ENCODE peak calls at places on chromosomes 11 and 22, in five cellular contexts. One of them, this sample, is unnamed.

GRCh38 chr11:59144579-59145345 is 2.1 kb downstream of the FAM111A start:
- DNase-seq in heart right ventricle: peak
- DNase-seq in RWPE2: peak
- DNase-seq in spleen: peak
- DNase-seq in astrocyte of the cerebellum: peak
- DNase-seq in this sample: no peak

GRCh38 chr11:2217211-2218081 is 45.8 kb upstream of the TH start:
- DNase-seq in RWPE2: no peak
- DNase-seq in heart right ventricle: no peak
- DNase-seq in astrocyte of the cerebellum: no peak
- DNase-seq in spleen: peak
- DNase-seq in this sample: no peak

GRCh38 chr22:35784633-35785032 is 67.0 kb downstream of the APOL5 start:
- DNase-seq in heart right ventricle: no peak
- DNase-seq in astrocyte of the cerebellum: no peak
- DNase-seq in spleen: no peak
- DNase-seq in RWPE2: no peak
- DNase-seq in this sample: no peak

GRCh38 chr11:116927163-116927772 is 89.8 kb upstream of the APOA1 start:
- DNase-seq in heart right ventricle: no peak
- DNase-seq in RWPE2: no peak
- DNase-seq in astrocyte of the cerebellum: no peak
- DNase-seq in spleen: no peak
- DNase-seq in this sample: no peak

GRCh38 chr11:68358416-68358815 is 46.0 kb downstream of the LRP5 start:
- DNase-seq in spleen: no peak
- DNase-seq in RWPE2: no peak
- DNase-seq in astrocyte of the cerebellum: no peak
- DNase-seq in heart right ventricle: no peak
- DNase-seq in this sample: no peak

GRCh38 chr11:126638663-126639062 is 283.2 kb downstream of the ST3GAL4 start:
- DNase-seq in RWPE2: no peak
- DNase-seq in spleen: no peak
- DNase-seq in astrocyte of the cerebellum: no peak
- DNase-seq in heart right ventricle: no peak
- DNase-seq in this sample: no peak

GRCh38 chr11:35791088-35791958 is 128.7 kb downstream of the TRIM44 start:
- DNase-seq in heart right ventricle: no peak
- DNase-seq in astrocyte of the cerebellum: no peak
- DNase-seq in RWPE2: no peak
- DNase-seq in spleen: no peak
- DNase-seq in this sample: no peak

GRCh38 chr11:28526406-28526751 is 418.2 kb downstream of the METTL15 start:
- DNase-seq in heart right ventricle: no peak
- DNase-seq in astrocyte of the cerebellum: no peak
- DNase-seq in RWPE2: no peak
- DNase-seq in spleen: no peak
- DNase-seq in this sample: no peak

GRCh38 chr22:50569896-50570535 is 7.3 kb upstream of the SYCE3 start:
- DNase-seq in spleen: no peak
- DNase-seq in RWPE2: no peak
- DNase-seq in astrocyte of the cerebellum: no peak
- DNase-seq in heart right ventricle: no peak
- DNase-seq in this sample: no peak

GRCh38 chr11:6249822-6250555 is 9.6 kb upstream of the CCKBR start:
- DNase-seq in RWPE2: no peak
- DNase-seq in spleen: no peak
- DNase-seq in heart right ventricle: peak
- DNase-seq in astrocyte of the cerebellum: peak
- DNase-seq in this sample: no peak

GRCh38 chr11:121024989-121025388 is 1.1 kb downstream of the TBCEL start:
- DNase-seq in spleen: no peak
- DNase-seq in RWPE2: no peak
- DNase-seq in astrocyte of the cerebellum: no peak
- DNase-seq in heart right ventricle: peak
- DNase-seq in this sample: no peak

GRCh38 chr11:13105237-13105844 is 96.2 kb downstream of the RASSF10 start:
- DNase-seq in RWPE2: no peak
- DNase-seq in astrocyte of the cerebellum: no peak
- DNase-seq in heart right ventricle: peak
- DNase-seq in spleen: no peak
- DNase-seq in this sample: no peak

GRCh38 chr11:43576834-43577521 is 103.6 kb upstream of the HSD17B12 start:
- DNase-seq in RWPE2: no peak
- DNase-seq in spleen: no peak
- DNase-seq in heart right ventricle: peak
- DNase-seq in astrocyte of the cerebellum: peak
- DNase-seq in this sample: no peak

GRCh38 chr11:42802211-42802918 is 509.4 kb upstream of the API5 start:
- DNase-seq in spleen: no peak
- DNase-seq in RWPE2: no peak
- DNase-seq in heart right ventricle: no peak
- DNase-seq in astrocyte of the cerebellum: no peak
- DNase-seq in this sample: no peak

GRCh38 chr22:23555118-23555517 is 25.0 kb downstream of the IGLL1 start:
- DNase-seq in heart right ventricle: no peak
- DNase-seq in astrocyte of the cerebellum: no peak
- DNase-seq in spleen: peak
- DNase-seq in RWPE2: no peak
- DNase-seq in this sample: no peak

GRCh38 chr11:27705873-27706820 is 5.9 kb upstream of the BDNF start:
- DNase-seq in heart right ventricle: no peak
- DNase-seq in astrocyte of the cerebellum: no peak
- DNase-seq in RWPE2: no peak
- DNase-seq in spleen: no peak
- DNase-seq in this sample: no peak

GRCh38 chr11:76891793-76892192 is 31.1 kb downstream of the ACER3 start:
- DNase-seq in RWPE2: no peak
- DNase-seq in heart right ventricle: no peak
- DNase-seq in spleen: no peak
- DNase-seq in astrocyte of the cerebellum: no peak
- DNase-seq in this sample: no peak

GRCh38 chr11:85685131-85685819 is 720 bp downstream of the CCDC89 start:
- DNase-seq in heart right ventricle: peak
- DNase-seq in spleen: peak
- DNase-seq in RWPE2: no peak
- DNase-seq in astrocyte of the cerebellum: no peak
- DNase-seq in this sample: no peak

GRCh38 chr22:45207981-45208664 is 32.6 kb downstream of the KIAA0930 start:
- DNase-seq in heart right ventricle: no peak
- DNase-seq in RWPE2: no peak
- DNase-seq in astrocyte of the cerebellum: peak
- DNase-seq in spleen: peak
- DNase-seq in this sample: peak

GRCh38 chr11:78607691-78608090 is 33.0 kb upstream of the NARS2 start:
- DNase-seq in spleen: no peak
- DNase-seq in RWPE2: no peak
- DNase-seq in heart right ventricle: no peak
- DNase-seq in astrocyte of the cerebellum: no peak
- DNase-seq in this sample: no peak

GRCh38 chr11:115423728-115424459 is 80.3 kb downstream of the CADM1 start:
- DNase-seq in spleen: no peak
- DNase-seq in astrocyte of the cerebellum: no peak
- DNase-seq in RWPE2: no peak
- DNase-seq in heart right ventricle: no peak
- DNase-seq in this sample: no peak

GRCh38 chr22:43297246-43298061 is 45.7 kb downstream of the SCUBE1 start:
- DNase-seq in spleen: no peak
- DNase-seq in astrocyte of the cerebellum: no peak
- DNase-seq in heart right ventricle: no peak
- DNase-seq in RWPE2: no peak
- DNase-seq in this sample: no peak

GRCh38 chr22:38177926-38178604 is 3.6 kb downstream of the PLA2G6 start:
- DNase-seq in astrocyte of the cerebellum: no peak
- DNase-seq in heart right ventricle: no peak
- DNase-seq in spleen: no peak
- DNase-seq in RWPE2: no peak
- DNase-seq in this sample: no peak

GRCh38 chr11:35792148-35792845 is 129.7 kb downstream of the TRIM44 start:
- DNase-seq in astrocyte of the cerebellum: no peak
- DNase-seq in spleen: no peak
- DNase-seq in heart right ventricle: no peak
- DNase-seq in RWPE2: no peak
- DNase-seq in this sample: no peak

GRCh38 chr11:22079133-22079847 is 113.6 kb upstream of the ANO5 start:
- DNase-seq in astrocyte of the cerebellum: no peak
- DNase-seq in RWPE2: no peak
- DNase-seq in spleen: no peak
- DNase-seq in heart right ventricle: no peak
- DNase-seq in this sample: no peak

GRCh38 chr22:22099833-22100812 is 117.5 kb upstream of the TOP3B start:
- DNase-seq in heart right ventricle: no peak
- DNase-seq in RWPE2: no peak
- DNase-seq in spleen: no peak
- DNase-seq in astrocyte of the cerebellum: no peak
- DNase-seq in this sample: no peak
- TF ChIP-seq CTCF in heart right ventricle: no peak
- TF ChIP-seq CTCF in RWPE2: peak
- TF ChIP-seq CTCF in spleen: no peak
- TF ChIP-seq CTCF in astrocyte of the cerebellum: peak
- TF ChIP-seq CTCF in this sample: peak

DNA sequence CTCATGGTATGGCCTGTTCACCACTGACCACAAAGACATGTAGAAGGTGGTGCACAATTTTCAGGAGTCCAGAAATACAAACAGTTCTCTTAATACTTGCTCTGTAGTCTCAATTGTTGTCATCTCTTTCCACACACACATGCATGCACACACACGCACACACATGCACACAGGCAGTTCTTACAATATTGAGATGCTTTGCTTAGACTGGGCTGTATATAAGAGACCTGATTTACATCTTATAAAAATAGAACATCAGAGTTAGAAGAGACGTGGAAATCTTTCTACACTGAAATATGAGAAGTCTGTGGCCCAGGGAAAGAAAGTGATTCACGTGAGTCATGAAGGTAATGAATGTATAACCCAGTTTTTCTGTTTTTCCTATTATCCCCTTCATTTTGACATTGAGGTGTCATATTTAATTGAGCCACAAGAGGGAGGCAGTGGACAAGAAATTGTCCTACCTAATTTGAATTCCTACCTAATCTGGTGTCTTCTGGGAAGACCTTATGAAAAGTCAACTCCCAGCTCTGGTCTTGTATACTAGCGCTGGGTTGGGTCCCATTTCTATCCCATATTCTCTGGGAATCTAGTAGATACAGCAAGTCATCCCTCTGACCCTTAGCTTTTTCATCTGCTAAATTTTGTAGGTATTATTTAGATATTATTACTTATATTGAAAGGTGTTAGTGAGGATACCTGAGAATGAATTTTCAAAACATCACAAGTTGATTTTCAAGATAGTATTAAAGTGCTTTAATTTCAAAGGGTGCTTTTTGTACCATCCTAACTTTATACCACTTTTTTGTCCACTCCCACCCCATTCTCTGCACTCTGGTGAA is 14.9 kb upstream of the MS4A4A start:
- DNase-seq in RWPE2: no peak
- DNase-seq in heart right ventricle: peak
- DNase-seq in astrocyte of the cerebellum: peak
- DNase-seq in spleen: no peak
- DNase-seq in this sample: no peak
- TF ChIP-seq CTCF in RWPE2: peak
- TF ChIP-seq CTCF in heart right ventricle: peak
- TF ChIP-seq CTCF in astrocyte of the cerebellum: peak
- TF ChIP-seq CTCF in spleen: peak
- TF ChIP-seq CTCF in this sample: peak

DNA sequence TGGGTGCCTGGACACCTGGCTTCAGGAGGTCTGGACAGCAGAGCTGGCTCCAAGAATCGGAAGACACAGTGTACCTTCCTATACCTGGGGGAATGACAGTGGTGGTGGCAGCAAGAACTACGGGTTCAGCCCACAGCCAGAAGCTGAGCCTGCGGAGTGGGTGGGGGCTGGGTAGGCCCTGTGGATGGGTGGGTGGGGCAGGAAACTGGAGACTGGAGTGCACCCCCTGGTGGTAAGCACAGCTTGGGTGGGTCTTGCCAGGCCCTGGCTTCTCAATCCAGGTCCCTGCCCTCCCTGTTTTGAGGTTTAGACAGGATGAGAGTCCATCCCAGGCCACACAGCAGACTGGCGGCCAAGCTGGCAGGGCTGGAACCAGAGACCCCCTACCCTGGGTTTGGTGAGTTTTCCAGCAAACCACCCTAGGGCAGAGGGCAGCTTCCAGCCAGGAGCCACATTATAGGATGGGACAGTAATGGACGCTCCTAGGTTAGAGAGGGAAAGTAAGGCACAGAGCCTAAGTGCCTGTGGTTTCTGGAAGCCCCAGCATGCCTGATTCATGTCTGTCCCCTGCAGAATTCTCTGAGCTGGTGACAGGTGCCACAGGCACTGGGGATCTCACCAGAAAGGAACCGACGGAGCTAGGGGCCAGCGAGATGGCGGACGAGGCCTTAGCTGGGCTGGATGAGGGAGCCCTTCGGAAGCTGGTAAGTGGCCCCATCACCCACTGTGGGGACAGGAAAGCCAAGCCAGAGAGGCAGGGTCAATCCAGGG is 1.7 kb downstream of the SMTN start:
- DNase-seq in heart right ventricle: peak
- DNase-seq in astrocyte of the cerebellum: no peak
- DNase-seq in spleen: peak
- DNase-seq in RWPE2: peak
- DNase-seq in this sample: no peak
- TF ChIP-seq CTCF in heart right ventricle: peak
- TF ChIP-seq CTCF in astrocyte of the cerebellum: peak
- TF ChIP-seq CTCF in spleen: peak
- TF ChIP-seq CTCF in RWPE2: peak
- TF ChIP-seq CTCF in this sample: peak

GRCh38 chr11:47552086-47552580 is 799 bp downstream of the CELF1 start:
- DNase-seq in RWPE2: no peak
- DNase-seq in spleen: no peak
- DNase-seq in heart right ventricle: peak
- DNase-seq in astrocyte of the cerebellum: no peak
- DNase-seq in this sample: no peak

GRCh38 chr11:47552581-47553416 is at the start of gene CELF1:
- DNase-seq in RWPE2: peak
- DNase-seq in spleen: peak
- DNase-seq in heart right ventricle: peak
- DNase-seq in astrocyte of the cerebellum: peak
- DNase-seq in this sample: peak

GRCh38 chr11:47553417-47553746 is 450 bp upstream of the CELF1 start:
- DNase-seq in heart right ventricle: no peak
- DNase-seq in spleen: no peak
- DNase-seq in astrocyte of the cerebellum: no peak
- DNase-seq in RWPE2: no peak
- DNase-seq in this sample: no peak

GRCh38 chr11:47550288-47551052 is 2.5 kb downstream of the CELF1 start:
- DNase-seq in heart right ventricle: no peak
- DNase-seq in RWPE2: no peak
- DNase-seq in astrocyte of the cerebellum: no peak
- DNase-seq in spleen: peak
- DNase-seq in this sample: peak

DNA sequence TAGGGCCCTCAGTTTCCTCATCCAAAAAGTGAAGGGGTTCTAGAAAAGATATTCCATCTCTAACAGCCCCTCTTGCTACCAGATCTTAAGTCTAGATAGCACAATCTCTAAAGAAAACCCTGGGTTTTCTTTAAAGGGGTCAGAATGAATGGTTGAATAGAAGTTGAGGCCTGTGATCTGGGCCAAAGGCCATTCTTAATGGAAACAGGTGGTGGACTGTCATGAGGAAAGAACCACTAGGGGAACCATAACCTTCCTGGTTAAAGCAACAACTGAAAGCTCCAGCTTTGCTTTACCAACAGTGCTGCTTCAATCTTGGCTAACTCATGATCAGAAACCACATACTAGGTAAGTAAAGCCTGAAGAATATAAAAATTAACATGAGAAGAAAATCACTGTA is 1.8 kb downstream of the CELF1 start:
- DNase-seq in RWPE2: no peak
- DNase-seq in heart right ventricle: no peak
- DNase-seq in astrocyte of the cerebellum: no peak
- DNase-seq in spleen: no peak
- DNase-seq in this sample: no peak
- TF ChIP-seq CTCF in RWPE2: peak
- TF ChIP-seq CTCF in heart right ventricle: peak
- TF ChIP-seq CTCF in astrocyte of the cerebellum: peak
- TF ChIP-seq CTCF in spleen: no peak
- TF ChIP-seq CTCF in this sample: peak